ENCODE peak calls at places on chromosomes 7 and 10, in seven cellular contexts. P is hepatocyte, F is amygdala, E is NCI-H1694, R is T-helper 22 cell, T is HuH-7, D is bronchial epithelial cell. I is an unnamed sample.

GRCh38 chr7:156732091-156732621 is 91.6 kb downstream of the RNF32 start:
- DNase-seq in D (no peak), P (no peak), F (no peak), R (no peak), E (no peak), T (no peak), I (no peak)

GRCh38 chr10:117539903-117540639 is 2.5 kb upstream of the EMX2 start:
- DNase-seq in R (no peak), T (no peak), P (no peak), D (no peak), E (no peak), F (no peak), I (peak)

GRCh38 chr7:156474241-156474743 is 166.3 kb upstream of the RNF32 start:
- DNase-seq in D (peak), T (no peak), R (no peak), F (no peak), E (no peak), P (peak), I (peak)

GRCh38 chr7:47379629-47380324 is 202.1 kb downstream of the TNS3 start:
- DNase-seq in T (peak), D (peak), E (no peak), R (no peak), P (peak), F (peak), I (peak)

GRCh38 chr7:2811476-2812118 is 32.5 kb downstream of the GNA12 start:
- DNase-seq in R (no peak), P (peak), T (peak), E (no peak), F (no peak), D (peak), I (peak)

GRCh38 chr10:3969876-3970666 is 185.1 kb upstream of the KLF6 start:
- DNase-seq in P (no peak), T (no peak), F (no peak), D (peak), R (no peak), E (no peak), I (peak)

GRCh38 chr7:35255417-35255798 is 1.5 kb upstream of the TBX20 start:
- DNase-seq in D (no peak), E (no peak), P (no peak), T (no peak), R (no peak), F (no peak), I (no peak)

GRCh38 chr10:69655124-69655867 is 25.2 kb downstream of the FAM241B start:
- DNase-seq in P (no peak), D (no peak), E (no peak), R (no peak), F (no peak), T (no peak), I (no peak)

GRCh38 chr7:149773446-149774236 is at the start of gene ZNF467:
- DNase-seq in T (peak), D (no peak), E (peak), R (peak), F (peak), P (peak), I (no peak)

GRCh38 chr10:97116534-97117162 is 69.1 kb downstream of the SLIT1 start:
- DNase-seq in D (no peak), E (peak), T (no peak), R (no peak), F (no peak), P (no peak), I (no peak)

GRCh38 chr10:94403034-94403822 is 887 bp downstream of the TBC1D12 start:
- DNase-seq in E (no peak), R (no peak), D (peak), F (peak), P (peak), T (peak), I (peak)

GRCh38 chr7:77444123-77444522 is 28.0 kb upstream of the GSAP start:
- DNase-seq in E (no peak), D (no peak), R (no peak), P (no peak), F (no peak), T (no peak), I (peak)

GRCh38 chr10:129787557-129787956 is 176.5 kb downstream of the EBF3 start:
- DNase-seq in T (no peak), P (no peak), D (no peak), R (no peak), F (no peak), E (no peak), I (no peak)

GRCh38 chr7:41255716-41256115 is 447.2 kb downstream of the INHBA start:
- DNase-seq in E (no peak), T (no peak), F (no peak), P (no peak), R (no peak), D (no peak), I (no peak)